ENCODE peak calls at places on chromosome 3, in six cellular contexts. One of them, this sample, is unnamed.
A peak's percentile ranks its signal among the peaks of the same experiment; 100 is the strongest.

GRCh38 chr3:48678056-48678455 is 7.7 kb downstream of the NCKIPSD start:
- DNase-seq in NCI-H2081: no peak
- DNase-seq in NCI-H2029 treated with DMSO at 0.1 percent for 48 hours: no peak
- DNase-seq in GM20000: no peak
- DNase-seq in lung: no peak
- DNase-seq in Caco-2: no peak
- DNase-seq in this sample: no peak

GRCh38 chr3:174232658-174233429 is 626.3 kb upstream of the NAALADL2 start:
- DNase-seq in GM20000: no peak
- DNase-seq in NCI-H2081: no peak
- DNase-seq in NCI-H2029 treated with DMSO at 0.1 percent for 48 hours: no peak
- DNase-seq in lung: no peak
- DNase-seq in Caco-2: no peak
- DNase-seq in this sample: no peak

GRCh38 chr3:183061431-183062172 is 37.7 kb downstream of the MCCC1 start:
- DNase-seq in NCI-H2081: no peak
- DNase-seq in Caco-2: no peak
- DNase-seq in NCI-H2029 treated with DMSO at 0.1 percent for 48 hours: no peak
- DNase-seq in GM20000: no peak
- DNase-seq in lung: no peak
- DNase-seq in this sample: no peak

GRCh38 chr3:170463011-170463410 is 44.3 kb downstream of the CLDN11 start:
- DNase-seq in Caco-2: no peak
- DNase-seq in NCI-H2081: no peak
- DNase-seq in GM20000: no peak
- DNase-seq in NCI-H2029 treated with DMSO at 0.1 percent for 48 hours: no peak
- DNase-seq in lung: no peak
- DNase-seq in this sample: no peak

GRCh38 chr3:38738630-38739395 is 77.2 kb downstream of the SCN10A start:
- DNase-seq in lung: no peak
- DNase-seq in NCI-H2081: no peak
- DNase-seq in Caco-2: peak; percentile 44
- DNase-seq in NCI-H2029 treated with DMSO at 0.1 percent for 48 hours: no peak
- DNase-seq in GM20000: peak; percentile 55
- DNase-seq in this sample: peak; percentile 1

GRCh38 chr3:88410259-88410658 is 260.5 kb downstream of the C3orf38 start:
- DNase-seq in NCI-H2029 treated with DMSO at 0.1 percent for 48 hours: no peak
- DNase-seq in GM20000: no peak
- DNase-seq in Caco-2: no peak
- DNase-seq in NCI-H2081: no peak
- DNase-seq in lung: no peak
- DNase-seq in this sample: no peak

GRCh38 chr3:119485563-119485962 is 12.8 kb upstream of the TIMMDC1 start:
- DNase-seq in lung: no peak
- DNase-seq in NCI-H2081: no peak
- DNase-seq in Caco-2: no peak
- DNase-seq in GM20000: no peak
- DNase-seq in NCI-H2029 treated with DMSO at 0.1 percent for 48 hours: no peak
- DNase-seq in this sample: no peak

GRCh38 chr3:182713743-182714517 is 79.4 kb upstream of the ATP11B start:
- DNase-seq in GM20000: peak; percentile 31
- DNase-seq in lung: no peak
- DNase-seq in NCI-H2029 treated with DMSO at 0.1 percent for 48 hours: peak; percentile 33
- DNase-seq in Caco-2: peak; percentile 65
- DNase-seq in NCI-H2081: peak; percentile 88
- DNase-seq in this sample: peak; percentile 34

GRCh38 chr3:188574885-188575284 is 420.9 kb downstream of the LPP start:
- DNase-seq in Caco-2: no peak
- DNase-seq in NCI-H2081: no peak
- DNase-seq in lung: no peak
- DNase-seq in GM20000: no peak
- DNase-seq in NCI-H2029 treated with DMSO at 0.1 percent for 48 hours: no peak
- DNase-seq in this sample: no peak

GRCh38 chr3:106957021-106957420 is 420.2 kb upstream of the CCDC54 start:
- DNase-seq in NCI-H2081: no peak
- DNase-seq in lung: no peak
- DNase-seq in NCI-H2029 treated with DMSO at 0.1 percent for 48 hours: no peak
- DNase-seq in GM20000: no peak
- DNase-seq in Caco-2: no peak
- DNase-seq in this sample: no peak

GRCh38 chr3:57288403-57288802 is 4.1 kb downstream of the ASB14 start:
- DNase-seq in NCI-H2081: no peak
- DNase-seq in Caco-2: no peak
- DNase-seq in NCI-H2029 treated with DMSO at 0.1 percent for 48 hours: no peak
- DNase-seq in GM20000: no peak
- DNase-seq in lung: no peak
- DNase-seq in this sample: no peak

GRCh38 chr3:156838035-156838434 is 11.9 kb downstream of the LEKR1 start:
- DNase-seq in NCI-H2081: no peak
- DNase-seq in Caco-2: peak; percentile 46
- DNase-seq in GM20000: no peak
- DNase-seq in lung: no peak
- DNase-seq in NCI-H2029 treated with DMSO at 0.1 percent for 48 hours: no peak
- DNase-seq in this sample: no peak

GRCh38 chr3:177427096-177427495 is 229.8 kb upstream of the TBL1XR1 start:
- DNase-seq in Caco-2: no peak
- DNase-seq in NCI-H2029 treated with DMSO at 0.1 percent for 48 hours: no peak
- DNase-seq in GM20000: peak; percentile 72
- DNase-seq in lung: no peak
- DNase-seq in NCI-H2081: no peak
- DNase-seq in this sample: no peak

GRCh38 chr3:59749291-59749690 is 699.5 kb upstream of the CFAP20DC start:
- DNase-seq in GM20000: no peak
- DNase-seq in Caco-2: no peak
- DNase-seq in NCI-H2081: no peak
- DNase-seq in lung: no peak
- DNase-seq in NCI-H2029 treated with DMSO at 0.1 percent for 48 hours: no peak
- DNase-seq in this sample: no peak

GRCh38 chr3:133467780-133468179 is 67.9 kb downstream of the BFSP2 start:
- DNase-seq in NCI-H2081: no peak
- DNase-seq in lung: no peak
- DNase-seq in GM20000: no peak
- DNase-seq in Caco-2: no peak
- DNase-seq in NCI-H2029 treated with DMSO at 0.1 percent for 48 hours: no peak
- DNase-seq in this sample: no peak

GRCh38 chr3:30685267-30685667 is 78.9 kb downstream of the TGFBR2 start:
- DNase-seq in Caco-2: no peak
- DNase-seq in NCI-H2029 treated with DMSO at 0.1 percent for 48 hours: no peak
- DNase-seq in GM20000: no peak
- DNase-seq in NCI-H2081: no peak
- DNase-seq in lung: no peak
- DNase-seq in this sample: no peak

GRCh38 chr3:120013481-120013880 is 80.8 kb downstream of the GSK3B start:
- DNase-seq in NCI-H2029 treated with DMSO at 0.1 percent for 48 hours: no peak
- DNase-seq in GM20000: no peak
- DNase-seq in NCI-H2081: peak; percentile 7
- DNase-seq in lung: no peak
- DNase-seq in Caco-2: no peak
- DNase-seq in this sample: no peak

GRCh38 chr3:127674793-127675189 is 2.0 kb downstream of the ABTB1 start:
- DNase-seq in NCI-H2029 treated with DMSO at 0.1 percent for 48 hours: no peak
- DNase-seq in Caco-2: no peak
- DNase-seq in GM20000: no peak
- DNase-seq in lung: no peak
- DNase-seq in NCI-H2081: no peak
- DNase-seq in this sample: no peak

GRCh38 chr3:101690972-101691371 is 4.5 kb upstream of the RPL24 start:
- DNase-seq in Caco-2: no peak
- DNase-seq in NCI-H2029 treated with DMSO at 0.1 percent for 48 hours: no peak
- DNase-seq in GM20000: peak; percentile 23
- DNase-seq in lung: no peak
- DNase-seq in NCI-H2081: no peak
- DNase-seq in this sample: no peak

GRCh38 chr3:142916611-142917010 is 27.7 kb upstream of the PCOLCE2 start:
- DNase-seq in lung: no peak
- DNase-seq in NCI-H2081: no peak
- DNase-seq in NCI-H2029 treated with DMSO at 0.1 percent for 48 hours: no peak
- DNase-seq in GM20000: no peak
- DNase-seq in Caco-2: no peak
- DNase-seq in this sample: no peak

GRCh38 chr3:43434431-43434830 is 148.1 kb downstream of the SNRK start:
- DNase-seq in NCI-H2029 treated with DMSO at 0.1 percent for 48 hours: no peak
- DNase-seq in Caco-2: no peak
- DNase-seq in lung: no peak
- DNase-seq in GM20000: no peak
- DNase-seq in NCI-H2081: no peak
- DNase-seq in this sample: no peak

GRCh38 chr3:133821767-133822638 is 16.4 kb downstream of the SRPRB start:
- DNase-seq in lung: no peak
- DNase-seq in GM20000: no peak
- DNase-seq in NCI-H2081: peak; percentile 21
- DNase-seq in NCI-H2029 treated with DMSO at 0.1 percent for 48 hours: peak; percentile 63
- DNase-seq in Caco-2: peak; percentile 43
- DNase-seq in this sample: peak; percentile 71

GRCh38 chr3:66322436-66322835 is 101.6 kb downstream of the SLC25A26 start:
- DNase-seq in NCI-H2081: no peak
- DNase-seq in lung: no peak
- DNase-seq in GM20000: no peak
- DNase-seq in NCI-H2029 treated with DMSO at 0.1 percent for 48 hours: no peak
- DNase-seq in Caco-2: no peak
- DNase-seq in this sample: no peak

GRCh38 chr3:87509401-87509800 is 233.0 kb upstream of the POU1F1 start:
- DNase-seq in NCI-H2029 treated with DMSO at 0.1 percent for 48 hours: no peak
- DNase-seq in Caco-2: no peak
- DNase-seq in lung: no peak
- DNase-seq in NCI-H2081: no peak
- DNase-seq in GM20000: no peak
- DNase-seq in this sample: no peak

GRCh38 chr3:58161435-58162398 is 49.1 kb downstream of the DNASE1L3 start:
- DNase-seq in lung: peak; percentile 79
- DNase-seq in Caco-2: no peak
- DNase-seq in GM20000: no peak
- DNase-seq in NCI-H2081: no peak
- DNase-seq in NCI-H2029 treated with DMSO at 0.1 percent for 48 hours: peak; percentile 38
- DNase-seq in this sample: peak; percentile 87

GRCh38 chr3:159634414-159634813 is 354.2 kb upstream of the IL12A start:
- DNase-seq in NCI-H2081: peak; percentile 82
- DNase-seq in lung: no peak
- DNase-seq in GM20000: no peak
- DNase-seq in NCI-H2029 treated with DMSO at 0.1 percent for 48 hours: no peak
- DNase-seq in Caco-2: no peak
- DNase-seq in this sample: peak; percentile 55

GRCh38 chr3:63193647-63194046 is 84.5 kb upstream of the SYNPR start:
- DNase-seq in NCI-H2081: peak; percentile 64
- DNase-seq in lung: no peak
- DNase-seq in Caco-2: peak; percentile 24
- DNase-seq in NCI-H2029 treated with DMSO at 0.1 percent for 48 hours: peak; percentile 19
- DNase-seq in GM20000: no peak
- DNase-seq in this sample: peak; percentile 2

GRCh38 chr3:112681822-112682325 is 40.9 kb upstream of the CCDC80 start:
- DNase-seq in GM20000: no peak
- DNase-seq in lung: no peak
- DNase-seq in NCI-H2081: no peak
- DNase-seq in Caco-2: no peak
- DNase-seq in NCI-H2029 treated with DMSO at 0.1 percent for 48 hours: no peak
- DNase-seq in this sample: peak; percentile 4

GRCh38 chr3:171811059-171811912 is 1.0 kb upstream of the PLD1 start:
- DNase-seq in NCI-H2081: no peak
- DNase-seq in Caco-2: peak; percentile 51
- DNase-seq in NCI-H2029 treated with DMSO at 0.1 percent for 48 hours: no peak
- DNase-seq in lung: no peak
- DNase-seq in GM20000: no peak
- DNase-seq in this sample: peak; percentile 91

GRCh38 chr3:177195242-177195940 is 1.9 kb downstream of the TBL1XR1 start:
- DNase-seq in Caco-2: no peak
- DNase-seq in lung: peak; percentile 45
- DNase-seq in NCI-H2029 treated with DMSO at 0.1 percent for 48 hours: peak; percentile 85
- DNase-seq in NCI-H2081: peak; percentile 62
- DNase-seq in GM20000: no peak
- DNase-seq in this sample: peak; percentile 68

GRCh38 chr3:119160361-119160760 is 13.0 kb upstream of the UPK1B start:
- DNase-seq in lung: no peak
- DNase-seq in NCI-H2029 treated with DMSO at 0.1 percent for 48 hours: no peak
- DNase-seq in Caco-2: peak; percentile 16
- DNase-seq in GM20000: no peak
- DNase-seq in NCI-H2081: no peak
- DNase-seq in this sample: no peak

GRCh38 chr3:149369991-149370866 is 7.2 kb downstream of the TM4SF1 start:
- DNase-seq in Caco-2: no peak
- DNase-seq in NCI-H2081: peak; percentile 25
- DNase-seq in NCI-H2029 treated with DMSO at 0.1 percent for 48 hours: no peak
- DNase-seq in GM20000: no peak
- DNase-seq in lung: no peak
- DNase-seq in this sample: no peak

GRCh38 chr3:63791974-63792373 is 27.1 kb upstream of the C3orf49 start:
- DNase-seq in GM20000: no peak
- DNase-seq in NCI-H2029 treated with DMSO at 0.1 percent for 48 hours: no peak
- DNase-seq in NCI-H2081: peak; percentile 5
- DNase-seq in Caco-2: no peak
- DNase-seq in lung: no peak
- DNase-seq in this sample: no peak

GRCh38 chr3:141370065-141370533 is 1.8 kb downstream of the ZBTB38 start:
- DNase-seq in Caco-2: peak; percentile 83
- DNase-seq in NCI-H2029 treated with DMSO at 0.1 percent for 48 hours: no peak
- DNase-seq in lung: peak; percentile 62
- DNase-seq in NCI-H2081: peak; percentile 77
- DNase-seq in GM20000: peak; percentile 82
- DNase-seq in this sample: peak; percentile 81

GRCh38 chr3:160568989-160569388 is 3.6 kb upstream of the KPNA4 start:
- DNase-seq in NCI-H2029 treated with DMSO at 0.1 percent for 48 hours: no peak
- DNase-seq in lung: no peak
- DNase-seq in Caco-2: no peak
- DNase-seq in NCI-H2081: no peak
- DNase-seq in GM20000: no peak
- DNase-seq in this sample: no peak

GRCh38 chr3:126934991-126935390 is 47.9 kb upstream of the PLXNA1 start:
- DNase-seq in NCI-H2029 treated with DMSO at 0.1 percent for 48 hours: no peak
- DNase-seq in Caco-2: no peak
- DNase-seq in NCI-H2081: no peak
- DNase-seq in GM20000: no peak
- DNase-seq in lung: no peak
- DNase-seq in this sample: no peak

GRCh38 chr3:45479627-45480026 is 91.3 kb downstream of the LARS2 start:
- DNase-seq in GM20000: no peak
- DNase-seq in NCI-H2081: no peak
- DNase-seq in NCI-H2029 treated with DMSO at 0.1 percent for 48 hours: no peak
- DNase-seq in Caco-2: peak; percentile 19
- DNase-seq in lung: no peak
- DNase-seq in this sample: no peak

GRCh38 chr3:123773681-123774431 is 110.3 kb downstream of the MYLK start:
- DNase-seq in NCI-H2029 treated with DMSO at 0.1 percent for 48 hours: no peak
- DNase-seq in Caco-2: no peak
- DNase-seq in NCI-H2081: no peak
- DNase-seq in lung: peak; percentile 43
- DNase-seq in GM20000: no peak
- DNase-seq in this sample: no peak

This sample was measured in Caki2.